ENCODE peak calls at places on chromosomes 12 and 14, in five cellular contexts. A is IMR-90, U is stomach, S is dorsolateral prefrontal cortex, N is B cell. K is an unnamed sample.

GRCh38 chr12:130788515-130788914 is 50.5 kb downstream of the STX2 start:
- DNase-seq in A (no peak), U (no peak), S (no peak), N (no peak), K (no peak)

GRCh38 chr14:90579816-90580215 is 183.0 kb downstream of the CALM1 start:
- DNase-seq in A (no peak), U (no peak), S (no peak), N (no peak), K (no peak)

GRCh38 chr12:109981311-109981710 is 14.9 kb downstream of the GIT2 start:
- DNase-seq in A (no peak), U (no peak), S (no peak), N (no peak), K (no peak)

GRCh38 chr14:95619785-95620417 is 66.3 kb upstream of the TCL1B start:
- DNase-seq in A (no peak), U (no peak), S (no peak), N (no peak), K (no peak)

GRCh38 chr12:100868487-100868886 is 73.9 kb downstream of the ANO4 start:
- DNase-seq in A (peak; percentile 23), U (no peak), S (no peak), N (no peak), K (no peak)

GRCh38 chr12:75208851-75209781 is 523 bp downstream of the KCNC2 start:
- DNase-seq in A (peak; percentile 18), U (no peak), S (no peak), N (no peak), K (peak; percentile 41)

GRCh38 chr14:69107407-69108003 is 45.4 kb downstream of the DCAF5 start:
- DNase-seq in A (peak; percentile 71), U (peak; percentile 36), S (peak; percentile 36), N (peak; percentile 8), K (peak; percentile 25)

GRCh38 chr12:131711551-131712205 is 788 bp downstream of the SFSWAP start:
- DNase-seq in A (no peak), U (no peak), S (no peak), N (no peak), K (no peak)

GRCh38 chr12:69404851-69405365 is 45.4 kb downstream of the YEATS4 start:
- DNase-seq in A (no peak), U (no peak), S (no peak), N (no peak), K (no peak)

GRCh38 chr14:34113051-34113511 is 162.2 kb upstream of the EGLN3 start:
- DNase-seq in A (peak; percentile 31), U (no peak), S (no peak), N (no peak), K (no peak)

GRCh38 chr12:1932264-1932777 is 13.9 kb upstream of the CACNA2D4 start:
- DNase-seq in A (no peak), U (peak; percentile 81), S (no peak), N (no peak), K (no peak)

GRCh38 chr12:107843351-107844311 is 69.1 kb downstream of the ASCL4 start:
- DNase-seq in A (no peak), U (no peak), S (no peak), N (peak; percentile 38), K (peak; percentile 25)

GRCh38 chr14:58467575-58467974 is 40.1 kb downstream of the KIAA0586 start:
- DNase-seq in A (no peak), U (no peak), S (no peak), N (no peak), K (no peak)
- TF ChIP-seq CTCF in A (no peak), U (no peak), S (no peak), N (no peak), K (no peak)

GRCh38 chr14:75294649-75295033 is 16.0 kb downstream of the FOS start:
- DNase-seq in A (no peak), U (no peak), S (no peak), N (peak; percentile 49), K (no peak)
- TF ChIP-seq CTCF in A (peak; percentile 4), U (peak; percentile 9), S (no peak), N (peak; percentile 30), K (no peak)

GRCh38 chr12:80118565-80119337 is 19.4 kb downstream of the OTOGL start:
- DNase-seq in A (no peak), U (no peak), S (no peak), N (no peak), K (no peak)

GRCh38 chr12:80121661-80122060 is 22.3 kb downstream of the OTOGL start:
- DNase-seq in A (peak; percentile 15), U (no peak), S (no peak), N (no peak), K (no peak)

GRCh38 chr12:80120994-80121393 is 21.7 kb downstream of the OTOGL start:
- DNase-seq in A (no peak), U (no peak), S (no peak), N (no peak), K (no peak)

GRCh38 chr12:80116735-80117134 is 17.4 kb downstream of the OTOGL start:
- DNase-seq in A (no peak), U (no peak), S (no peak), N (no peak), K (no peak)
- TF ChIP-seq CTCF in A (no peak), U (no peak), S (no peak), N (no peak), K (no peak)

DNA sequence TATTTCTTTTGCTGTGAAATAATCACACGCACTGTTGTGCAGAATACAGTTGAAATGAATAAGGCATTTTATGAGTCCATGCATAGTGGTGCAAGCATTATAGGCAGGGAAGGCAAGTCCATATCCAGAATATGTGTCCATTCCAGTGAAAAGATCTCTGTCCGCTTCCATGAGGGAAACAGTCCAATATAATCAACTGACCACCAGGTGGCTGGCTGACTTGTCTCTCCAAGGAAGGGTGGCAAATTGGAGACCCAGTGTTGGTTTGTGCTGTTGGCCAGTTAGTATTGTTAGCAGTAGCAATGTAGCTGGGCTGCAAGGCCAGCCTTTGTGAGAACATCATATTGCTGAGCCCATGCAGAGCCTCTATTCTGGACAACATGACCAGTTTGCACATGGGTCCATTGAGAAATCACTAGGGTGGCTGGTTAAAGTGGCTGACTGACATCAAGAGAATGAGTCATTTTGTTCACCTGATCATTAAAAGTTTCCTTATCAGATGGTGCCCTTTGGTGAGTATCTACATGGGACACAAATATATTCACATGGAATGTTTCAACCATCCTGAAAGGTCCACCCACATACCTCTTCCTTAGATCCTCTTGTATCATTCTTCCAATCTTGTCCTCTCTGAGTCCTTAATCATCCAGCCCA is 17.3 kb upstream of the YAF2 start:
- DNase-seq in A (no peak), U (no peak), S (no peak), N (no peak), K (no peak)
- TF ChIP-seq CTCF in A (no peak), U (no peak), S (no peak), N (no peak), K (no peak)

GRCh38 chr12:29350080-29350479 is 30.9 kb downstream of the ERGIC2 start:
- DNase-seq in A (peak; percentile 36), U (no peak), S (no peak), N (no peak), K (no peak)
- TF ChIP-seq CTCF in A (no peak), U (no peak), S (no peak), N (no peak), K (no peak)

GRCh38 chr14:92495041-92495440 is 18.5 kb upstream of the RIN3 start:
- DNase-seq in A (peak; percentile 81), U (no peak), S (no peak), N (no peak), K (no peak)
- TF ChIP-seq CTCF in A (no peak), U (no peak), S (no peak), N (no peak), K (no peak)

DNA sequence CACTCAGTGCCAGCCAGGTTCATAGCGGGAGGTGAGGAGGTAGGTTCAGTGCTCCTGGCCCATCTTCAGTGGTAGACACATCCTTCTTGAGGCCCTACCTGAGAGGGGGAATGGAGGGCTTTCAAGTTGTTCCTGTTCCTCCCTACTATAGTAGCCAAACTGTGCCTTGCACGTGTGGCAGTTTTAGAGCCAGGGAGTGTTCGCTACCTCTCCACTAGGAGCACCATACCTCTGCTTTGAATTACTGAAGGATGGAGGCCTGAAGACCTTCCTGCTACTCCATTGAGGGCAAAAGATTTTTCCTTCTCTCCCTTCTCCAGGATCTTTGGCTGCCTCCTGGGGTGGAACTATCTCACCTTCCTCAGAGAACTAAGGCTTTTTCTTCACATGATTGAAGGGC is 5.9 kb upstream of the ALG10 start:
- DNase-seq in A (no peak), U (no peak), S (no peak), N (no peak), K (no peak)
- TF ChIP-seq CTCF in A (no peak), U (no peak), S (no peak), N (no peak), K (no peak)

GRCh38 chr12:39378346-39378745 is 64.6 kb downstream of the KIF21A start:
- DNase-seq in A (no peak), U (no peak), S (no peak), N (no peak), K (no peak)

GRCh38 chr12:39372204-39372925 is 70.6 kb downstream of the KIF21A start:
- DNase-seq in A (no peak), U (no peak), S (no peak), N (no peak), K (no peak)

GRCh38 chr12:39372929-39373328 is 70.0 kb downstream of the KIF21A start:
- DNase-seq in A (no peak), U (no peak), S (no peak), N (no peak), K (peak; percentile 7)

GRCh38 chr12:39380090-39380489 is 62.8 kb downstream of the KIF21A start:
- DNase-seq in A (no peak), U (no peak), S (no peak), N (no peak), K (no peak)

GRCh38 chr12:39375206-39375808 is 67.6 kb downstream of the KIF21A start:
- DNase-seq in A (no peak), U (no peak), S (no peak), N (no peak), K (no peak)
- TF ChIP-seq CTCF in A (no peak), U (no peak), S (no peak), N (no peak), K (no peak)

GRCh38 chr14:77063581-77064289 is 34.3 kb upstream of the CIPC start:
- DNase-seq in A (peak; percentile 83), U (no peak), S (peak; percentile 34), N (no peak), K (no peak)
- TF ChIP-seq CTCF in A (no peak), U (no peak), S (no peak), N (no peak), K (no peak)

GRCh38 chr14:76904100-76904739 is 78.0 kb downstream of the LRRC74A start:
- DNase-seq in A (peak; percentile 98), U (no peak), S (no peak), N (no peak), K (no peak)
- TF ChIP-seq CTCF in A (no peak), U (no peak), S (no peak), N (no peak), K (no peak)

K was measured in GM20000.